ENCODE peak calls at places on chromosomes 3 and 15, in six cellular contexts. One of them, this sample, is unnamed.

GRCh38 chr3:5022187-5022965 is 43.1 kb downstream of the BHLHE40 start:
- DNase-seq in neural crest cell: no peak
- DNase-seq in sigmoid colon: no peak
- DNase-seq in hepatocyte: no peak
- DNase-seq in islet precursor cell: no peak
- DNase-seq in germinal center: no peak
- DNase-seq in this sample: no peak

GRCh38 chr15:60580650-60581415 is 101.9 kb upstream of the ICE2 start:
- DNase-seq in neural crest cell: no peak
- DNase-seq in sigmoid colon: no peak
- DNase-seq in hepatocyte: no peak
- DNase-seq in islet precursor cell: no peak
- DNase-seq in germinal center: no peak
- DNase-seq in this sample: no peak

GRCh38 chr3:194265996-194266657 is 85.0 kb downstream of the CPN2 start:
- DNase-seq in neural crest cell: no peak
- DNase-seq in sigmoid colon: no peak
- DNase-seq in hepatocyte: no peak
- DNase-seq in islet precursor cell: peak; percentile 20
- DNase-seq in germinal center: no peak
- DNase-seq in this sample: no peak

GRCh38 chr15:38540516-38540915 is 24.1 kb downstream of the RASGRP1 start:
- DNase-seq in neural crest cell: no peak
- DNase-seq in sigmoid colon: no peak
- DNase-seq in hepatocyte: no peak
- DNase-seq in islet precursor cell: no peak
- DNase-seq in germinal center: no peak
- DNase-seq in this sample: no peak

GRCh38 chr15:36334059-36334458 is 245.4 kb upstream of the CDIN1 start:
- DNase-seq in neural crest cell: no peak
- DNase-seq in sigmoid colon: no peak
- DNase-seq in hepatocyte: no peak
- DNase-seq in islet precursor cell: peak; percentile 81
- DNase-seq in germinal center: no peak
- DNase-seq in this sample: peak; percentile 29

GRCh38 chr3:194177156-194177555 is 41.2 kb downstream of the HES1 start:
- DNase-seq in neural crest cell: no peak
- DNase-seq in sigmoid colon: no peak
- DNase-seq in hepatocyte: no peak
- DNase-seq in islet precursor cell: no peak
- DNase-seq in germinal center: no peak
- DNase-seq in this sample: no peak

GRCh38 chr3:115623414-115623868 is at the start of gene GAP43:
- DNase-seq in neural crest cell: peak; percentile 37
- DNase-seq in sigmoid colon: peak; percentile 62
- DNase-seq in hepatocyte: peak; percentile 71
- DNase-seq in islet precursor cell: peak; percentile 91
- DNase-seq in germinal center: no peak
- DNase-seq in this sample: peak; percentile 51

GRCh38 chr15:92930776-92931175 is 30.7 kb downstream of the CHD2 start:
- DNase-seq in neural crest cell: no peak
- DNase-seq in sigmoid colon: no peak
- DNase-seq in hepatocyte: no peak
- DNase-seq in islet precursor cell: peak; percentile 85
- DNase-seq in germinal center: no peak
- DNase-seq in this sample: peak; percentile 47

GRCh38 chr3:78633626-78634025 is 1134.2 kb downstream of the ROBO1 start:
- DNase-seq in neural crest cell: no peak
- DNase-seq in sigmoid colon: no peak
- DNase-seq in hepatocyte: no peak
- DNase-seq in islet precursor cell: no peak
- DNase-seq in germinal center: no peak
- DNase-seq in this sample: no peak

GRCh38 chr15:92197761-92198160 is 195.9 kb upstream of the ST8SIA2 start:
- DNase-seq in neural crest cell: no peak
- DNase-seq in sigmoid colon: no peak
- DNase-seq in hepatocyte: no peak
- DNase-seq in islet precursor cell: no peak
- DNase-seq in germinal center: no peak
- DNase-seq in this sample: no peak

GRCh38 chr3:149615731-149616221 is 42.0 kb downstream of the WWTR1 start:
- DNase-seq in neural crest cell: no peak
- DNase-seq in sigmoid colon: no peak
- DNase-seq in hepatocyte: no peak
- DNase-seq in islet precursor cell: no peak
- DNase-seq in germinal center: no peak
- DNase-seq in this sample: no peak

GRCh38 chr3:132556467-132557159 is 40.5 kb upstream of the ACKR4 start:
- DNase-seq in neural crest cell: no peak
- DNase-seq in sigmoid colon: peak; percentile 90
- DNase-seq in hepatocyte: no peak
- DNase-seq in islet precursor cell: no peak
- DNase-seq in germinal center: no peak
- DNase-seq in this sample: no peak

GRCh38 chr3:167066977-167067843 is 312.9 kb downstream of the ZBBX start:
- DNase-seq in neural crest cell: no peak
- DNase-seq in sigmoid colon: no peak
- DNase-seq in hepatocyte: peak; percentile 31
- DNase-seq in islet precursor cell: no peak
- DNase-seq in germinal center: no peak
- DNase-seq in this sample: no peak

GRCh38 chr3:51163051-51163450 is 222.0 kb upstream of the MANF start:
- DNase-seq in neural crest cell: no peak
- DNase-seq in sigmoid colon: no peak
- DNase-seq in hepatocyte: no peak
- DNase-seq in islet precursor cell: no peak
- DNase-seq in germinal center: no peak
- DNase-seq in this sample: no peak

GRCh38 chr3:157335677-157336076 is 101.0 kb upstream of the PTX3 start:
- DNase-seq in neural crest cell: peak; percentile 57
- DNase-seq in sigmoid colon: no peak
- DNase-seq in hepatocyte: peak; percentile 37
- DNase-seq in islet precursor cell: peak; percentile 82
- DNase-seq in germinal center: no peak
- DNase-seq in this sample: peak; percentile 55

GRCh38 chr3:176789281-176789705 is 408.0 kb downstream of the TBL1XR1 start:
- DNase-seq in neural crest cell: no peak
- DNase-seq in sigmoid colon: no peak
- DNase-seq in hepatocyte: no peak
- DNase-seq in islet precursor cell: no peak
- DNase-seq in germinal center: no peak
- DNase-seq in this sample: no peak

GRCh38 chr3:47578119-47578630 is 490 bp downstream of the CSPG5 start:
- DNase-seq in neural crest cell: peak; percentile 45
- DNase-seq in sigmoid colon: no peak
- DNase-seq in hepatocyte: peak; percentile 44
- DNase-seq in islet precursor cell: peak; percentile 83
- DNase-seq in germinal center: peak; percentile 72
- DNase-seq in this sample: no peak

GRCh38 chr3:138389144-138389601 is 40.8 kb downstream of the MRAS start:
- DNase-seq in neural crest cell: no peak
- DNase-seq in sigmoid colon: no peak
- DNase-seq in hepatocyte: no peak
- DNase-seq in islet precursor cell: no peak
- DNase-seq in germinal center: no peak
- DNase-seq in this sample: no peak

This sample was measured in fibroblast of the conjunctiva.